ENCODE peak calls at places on chromosome 3, in five cellular contexts. E, T, N, H and U are unnamed samples.

GRCh38 chr3:128969993-128970740 is 23.7 kb downstream of the CFAP92 start:
- DNase-seq in E (peak), T (peak), N (peak), H (peak), U (peak)

GRCh38 chr3:61627768-61628185 is 66.4 kb downstream of the PTPRG start:
- DNase-seq in E (no peak), T (no peak), N (no peak), H (peak), U (no peak)

GRCh38 chr3:177282028-177282655 is 84.9 kb upstream of the TBL1XR1 start:
- DNase-seq in E (no peak), T (no peak), N (peak), H (no peak), U (no peak)

GRCh38 chr3:181252626-181253025 is 263.1 kb upstream of the DNAJC19 start:
- DNase-seq in E (no peak), T (no peak), N (no peak), H (no peak), U (no peak)

GRCh38 chr3:4718179-4718736 is 225.1 kb downstream of the ITPR1 start:
- DNase-seq in E (no peak), T (no peak), N (no peak), H (no peak), U (no peak)

GRCh38 chr3:172068977-172069376 is 29.6 kb downstream of the FNDC3B start:
- DNase-seq in E (no peak), T (no peak), N (no peak), H (no peak), U (no peak)

GRCh38 chr3:48088056-48088748 is 72.0 kb upstream of the MAP4 start:
- DNase-seq in E (no peak), T (peak), N (peak), H (no peak), U (peak)

GRCh38 chr3:105611304-105612192 is 244.8 kb downstream of the ALCAM start:
- DNase-seq in E (no peak), T (no peak), N (no peak), H (no peak), U (no peak)

GRCh38 chr3:163753033-163753432 is 1325.3 kb downstream of the SI start:
- DNase-seq in E (no peak), T (no peak), N (no peak), H (no peak), U (no peak)

GRCh38 chr3:69329897-69330296 is 56.0 kb downstream of the FRMD4B start:
- DNase-seq in E (no peak), T (no peak), N (no peak), H (peak), U (no peak)

GRCh38 chr3:195870442-195870841 is 37.9 kb downstream of the TNK2 start:
- DNase-seq in E (no peak), T (no peak), N (no peak), H (no peak), U (no peak)

GRCh38 chr3:48013288-48013980 is 2.8 kb downstream of the MAP4 start:
- DNase-seq in E (no peak), T (no peak), N (peak), H (peak), U (peak)